ENCODE peak calls at places on chromosomes 11 and 22, in four cellular contexts. P is uterus; N is H9; A is CD8-positive, alpha-beta T cell. S is an unnamed sample. For H3K9me3, the result is how much of the 10 kb centered on the place peaks cover.

GRCh38 chr22:50032109-50032871 is 19.7 kb upstream of the IL17REL start:
- DNase-seq in P (no peak), N (no peak), A (no peak), S (no peak)

GRCh38 chr11:27205269-27205668 is 157.7 kb downstream of the CCDC34 start:
- DNase-seq in P (no peak), N (no peak), A (no peak), S (no peak)

GRCh38 chr22:41128606-41129005 is 36.2 kb downstream of the EP300 start:
- DNase-seq in P (no peak), N (no peak), A (no peak), S (no peak)

GRCh38 chr11:26834601-26835000 is 112.7 kb upstream of the SLC5A12 start:
- DNase-seq in P (no peak), N (no peak), A (no peak), S (no peak)

GRCh38 chr22:40241200-40241763 is 63.6 kb downstream of the TNRC6B start:
- DNase-seq in P (no peak), N (peak), A (no peak), S (no peak)

GRCh38 chr11:114098927-114099326 is 39.4 kb downstream of the ZBTB16 start:
- DNase-seq in P (no peak), N (no peak), A (no peak), S (no peak)

GRCh38 chr11:28491431-28491830 is 383.2 kb downstream of the METTL15 start:
- DNase-seq in P (no peak), N (no peak), A (no peak), S (no peak)

GRCh38 chr11:86097965-86098364 is 29.1 kb upstream of the PICALM start:
- DNase-seq in P (no peak), N (no peak), A (no peak), S (no peak)

GRCh38 chr11:110453684-110454354 is 24.1 kb downstream of the FDX1 start:
- DNase-seq in P (no peak), N (no peak), A (no peak), S (no peak)

GRCh38 chr11:15941206-15941770 is 415.1 kb downstream of the SOX6 start:
- DNase-seq in P (no peak), N (peak), A (no peak), S (no peak)

GRCh38 chr11:134394311-134394710 is 17.7 kb downstream of the B3GAT1 start:
- DNase-seq in P (no peak), N (no peak), A (no peak), S (no peak)
- H3K9me3 ChIP-seq in P (under half), N (under half), A (under half), S (under half)

GRCh38 chr11:13258855-13259254 is 18.7 kb upstream of the BMAL1 start:
- DNase-seq in P (no peak), N (no peak), A (no peak), S (no peak)
- H3K27ac ChIP-seq in P (no peak), N (no peak), A (no peak), S (no peak)

GRCh38 chr11:38089728-38090127 is 1491.7 kb upstream of the RAG2 start:
- DNase-seq in P (no peak), N (no peak), A (no peak), S (no peak)
- H3K9me3 ChIP-seq in P (under half), N (under half), A (under half), S (under half)

DNA sequence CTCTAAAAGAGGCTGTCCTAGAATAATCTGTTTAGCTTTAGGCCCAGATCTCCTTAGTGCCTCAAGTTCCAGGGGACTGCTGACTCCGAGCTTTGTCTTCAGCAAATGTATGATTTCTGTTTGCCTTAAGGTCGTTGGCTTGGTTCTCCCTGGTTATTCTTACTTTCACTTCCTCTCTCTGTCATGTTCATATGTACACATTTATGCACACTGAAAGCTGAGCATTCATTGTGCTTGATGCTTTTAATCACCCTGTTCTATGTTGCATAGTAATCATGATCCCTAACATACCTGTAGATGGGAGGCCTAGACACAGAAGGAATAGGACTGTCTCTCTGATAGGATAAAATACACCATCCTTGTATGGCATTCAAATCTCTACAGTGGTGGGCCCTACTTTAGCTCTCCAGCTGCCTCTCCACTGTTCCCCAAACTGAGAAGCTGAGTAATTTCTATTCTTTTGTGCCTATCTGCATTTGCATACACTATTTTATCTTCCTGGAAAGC is 7.2 kb downstream of the PPFIBP2 start:
- DNase-seq in P (no peak), N (no peak), A (no peak), S (no peak)
- H3K27ac ChIP-seq in P (no peak), N (no peak), A (no peak), S (no peak)

DNA sequence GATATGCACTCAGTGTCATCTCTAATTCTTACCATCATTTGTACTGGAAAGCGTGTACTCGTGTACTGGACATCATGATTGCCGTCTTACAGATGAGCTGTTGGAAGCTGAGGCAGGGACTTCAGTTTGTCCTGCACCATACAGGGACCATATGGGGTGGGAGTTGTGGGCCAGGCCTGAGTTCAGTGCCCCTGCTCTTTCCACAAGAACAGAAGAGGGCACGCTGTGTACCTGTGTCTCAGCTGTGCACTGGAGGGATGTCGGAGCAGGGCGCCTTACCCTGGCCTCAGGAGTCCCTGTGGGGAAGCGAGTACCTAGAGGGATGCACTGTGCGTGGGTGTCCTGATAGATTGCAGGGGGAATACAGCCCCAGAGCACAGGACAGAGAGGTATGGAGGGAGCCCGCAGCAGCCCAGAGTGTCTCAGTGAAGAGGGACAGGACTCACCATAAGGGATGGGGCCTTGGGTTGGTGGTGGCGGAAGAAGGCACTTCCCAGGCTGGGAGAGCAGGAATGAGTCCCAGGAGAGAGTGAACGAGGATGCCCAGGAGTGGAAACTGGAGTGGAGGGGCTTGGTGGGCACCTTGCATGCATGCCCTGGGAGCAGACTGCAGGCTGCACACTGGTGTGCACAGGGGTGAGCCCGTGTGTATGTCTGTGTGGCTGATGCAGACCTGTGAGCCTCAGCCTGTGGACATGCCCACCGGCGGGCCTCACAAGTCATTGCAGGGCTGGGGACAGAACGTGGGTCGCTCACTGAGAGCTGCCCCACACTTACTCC is 329.7 kb downstream of the TBC1D22A start:
- DNase-seq in P (no peak), N (no peak), A (no peak), S (no peak)
- H3K9me3 ChIP-seq in P (under half), N (under half), A (under half), S (under half)

DNA sequence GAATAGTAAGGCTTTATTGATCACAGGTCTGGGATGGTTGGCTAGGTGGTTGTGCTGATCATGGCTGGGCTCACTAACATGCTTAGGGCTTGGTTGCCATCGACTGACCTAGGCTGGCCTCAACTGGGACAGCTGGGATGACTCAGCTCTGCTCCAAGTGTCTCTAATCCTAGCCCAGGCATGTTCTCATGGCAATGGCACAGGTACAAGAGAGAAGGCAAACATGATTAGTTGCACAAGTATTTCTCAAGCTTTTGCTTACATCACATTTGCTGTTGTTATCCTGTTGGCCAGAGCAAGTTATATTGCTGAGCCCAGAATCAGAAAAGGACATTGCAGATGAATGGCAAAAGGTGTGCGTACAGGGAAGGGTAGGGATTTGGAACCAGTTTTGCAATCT is 68.5 kb upstream of the SLC35C1 start:
- DNase-seq in P (no peak), N (no peak), A (no peak), S (no peak)
- H3K27ac ChIP-seq in P (no peak), N (no peak), A (no peak), S (no peak)

GRCh38 chr11:119282495-119282894 is 34.4 kb downstream of the MCAM start:
- DNase-seq in P (no peak), N (no peak), A (no peak), S (no peak)
- H3K9me3 ChIP-seq in P (under half), N (under half), A (under half), S (under half)

GRCh38 chr22:21102659-21103267 is 57.0 kb downstream of the LRRC74B start:
- DNase-seq in P (peak), N (peak), A (peak), S (peak)
- H3K27ac ChIP-seq in P (no peak), N (no peak), A (no peak), S (no peak)

GRCh38 chr11:101215069-101215468 is 85.5 kb upstream of the PGR start:
- DNase-seq in P (no peak), N (no peak), A (no peak), S (no peak)
- H3K9me3 ChIP-seq in P (under half), N (under half), A (under half), S (under half)

DNA sequence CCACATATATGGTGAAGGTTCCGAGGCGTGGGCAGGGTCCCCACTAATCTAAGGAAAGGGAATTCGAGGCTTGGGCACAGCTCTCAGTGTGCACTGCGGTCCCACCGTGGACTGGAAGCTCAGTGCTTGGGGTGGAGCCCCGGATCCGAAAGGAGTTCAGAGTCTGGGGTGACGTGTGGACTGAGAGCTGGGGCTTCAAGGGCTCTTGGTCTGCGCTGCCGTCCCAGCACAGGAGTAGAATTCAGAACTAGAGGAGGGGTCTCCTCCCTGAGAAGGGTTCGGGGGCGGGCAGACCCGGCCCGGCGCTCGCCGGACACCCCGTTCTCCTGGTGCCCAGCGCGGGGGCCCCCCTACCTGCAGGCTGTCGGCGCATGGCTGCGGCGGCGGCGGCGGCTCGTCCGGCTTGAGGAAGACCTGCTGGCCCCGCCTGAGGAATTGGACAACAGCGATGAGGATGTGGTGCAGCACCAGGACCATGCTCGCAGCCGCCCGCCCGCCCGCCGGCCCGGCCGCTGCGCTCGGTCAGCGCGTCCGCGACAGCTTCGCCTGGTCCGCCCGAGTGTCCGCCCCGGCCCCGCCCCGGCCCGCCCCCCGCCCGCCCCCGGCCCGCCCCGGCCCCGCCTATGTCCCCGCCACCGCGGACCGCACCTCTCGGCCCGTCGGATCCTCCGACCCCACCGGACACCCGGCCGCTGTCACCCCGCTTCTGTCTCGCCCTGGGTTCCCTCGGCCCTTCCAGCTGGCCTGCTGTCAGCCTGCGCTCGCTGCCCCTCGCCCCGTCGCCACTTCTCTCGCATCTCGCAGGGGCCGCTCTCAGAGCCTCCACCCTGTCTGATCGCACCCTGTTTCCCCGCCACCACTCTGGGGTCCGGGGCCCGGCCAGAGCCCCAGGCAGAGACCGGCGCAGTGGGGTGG is 32.1 kb downstream of the PDE2A start:
- DNase-seq in P (peak), N (peak), A (no peak), S (no peak)
- H3K27ac ChIP-seq in P (peak), N (no peak), A (no peak), S (no peak)